ENCODE peak calls at places on chromosomes 2 and 18, in eight cellular contexts. One of them, this sample, is unnamed.

GRCh38 chr18:51030537-51031258 is 685 bp downstream of the SMAD4 start:
- DNase-seq in AG09309: no peak
- DNase-seq in heart right ventricle: peak
- DNase-seq in GDM1: peak
- DNase-seq in natural killer cell treated with Interleukin-12 subunit alpha and Interleukin-12 subunit beta and Interleukin-15 and Interleukin-18, amount 100 ng/mL, for 72 hours: peak
- DNase-seq in A549: peak
- DNase-seq in glomerular endothelial cell: no peak
- DNase-seq in posterior vena cava: peak
- DNase-seq in this sample: peak

GRCh38 chr2:120599656-120600055 is 136.0 kb upstream of the GLI2 start:
- DNase-seq in AG09309: no peak
- DNase-seq in heart right ventricle: no peak
- DNase-seq in GDM1: no peak
- DNase-seq in natural killer cell treated with Interleukin-12 subunit alpha and Interleukin-12 subunit beta and Interleukin-15 and Interleukin-18, amount 100 ng/mL, for 72 hours: no peak
- DNase-seq in A549: no peak
- DNase-seq in glomerular endothelial cell: no peak
- DNase-seq in posterior vena cava: peak
- DNase-seq in this sample: no peak

GRCh38 chr2:216188956-216189355 is 79.8 kb downstream of the XRCC5 start:
- DNase-seq in AG09309: peak
- DNase-seq in heart right ventricle: no peak
- DNase-seq in GDM1: no peak
- DNase-seq in natural killer cell treated with Interleukin-12 subunit alpha and Interleukin-12 subunit beta and Interleukin-15 and Interleukin-18, amount 100 ng/mL, for 72 hours: no peak
- DNase-seq in A549: no peak
- DNase-seq in glomerular endothelial cell: no peak
- DNase-seq in posterior vena cava: no peak
- DNase-seq in this sample: no peak

GRCh38 chr2:152658221-152658620 is 59.0 kb downstream of the PRPF40A start:
- DNase-seq in AG09309: no peak
- DNase-seq in heart right ventricle: no peak
- DNase-seq in GDM1: no peak
- DNase-seq in natural killer cell treated with Interleukin-12 subunit alpha and Interleukin-12 subunit beta and Interleukin-15 and Interleukin-18, amount 100 ng/mL, for 72 hours: no peak
- DNase-seq in A549: no peak
- DNase-seq in glomerular endothelial cell: no peak
- DNase-seq in posterior vena cava: no peak
- DNase-seq in this sample: no peak

GRCh38 chr2:11573418-11574175 is 39.8 kb downstream of the GREB1 start:
- DNase-seq in AG09309: peak
- DNase-seq in heart right ventricle: no peak
- DNase-seq in GDM1: no peak
- DNase-seq in natural killer cell treated with Interleukin-12 subunit alpha and Interleukin-12 subunit beta and Interleukin-15 and Interleukin-18, amount 100 ng/mL, for 72 hours: no peak
- DNase-seq in A549: no peak
- DNase-seq in glomerular endothelial cell: no peak
- DNase-seq in posterior vena cava: peak
- DNase-seq in this sample: no peak

GRCh38 chr2:41728757-41729338 is 319.0 kb upstream of the PKDCC start:
- DNase-seq in AG09309: no peak
- DNase-seq in heart right ventricle: no peak
- DNase-seq in GDM1: no peak
- DNase-seq in natural killer cell treated with Interleukin-12 subunit alpha and Interleukin-12 subunit beta and Interleukin-15 and Interleukin-18, amount 100 ng/mL, for 72 hours: no peak
- DNase-seq in A549: no peak
- DNase-seq in glomerular endothelial cell: no peak
- DNase-seq in posterior vena cava: no peak
- DNase-seq in this sample: no peak

GRCh38 chr18:59593291-59593717 is 103.9 kb downstream of the CCBE1 start:
- DNase-seq in AG09309: peak
- DNase-seq in heart right ventricle: no peak
- DNase-seq in GDM1: no peak
- DNase-seq in natural killer cell treated with Interleukin-12 subunit alpha and Interleukin-12 subunit beta and Interleukin-15 and Interleukin-18, amount 100 ng/mL, for 72 hours: no peak
- DNase-seq in A549: no peak
- DNase-seq in glomerular endothelial cell: no peak
- DNase-seq in posterior vena cava: no peak
- DNase-seq in this sample: no peak

GRCh38 chr2:38823386-38823785 is 45.4 kb downstream of the GEMIN6 start:
- DNase-seq in AG09309: no peak
- DNase-seq in heart right ventricle: no peak
- DNase-seq in GDM1: no peak
- DNase-seq in natural killer cell treated with Interleukin-12 subunit alpha and Interleukin-12 subunit beta and Interleukin-15 and Interleukin-18, amount 100 ng/mL, for 72 hours: no peak
- DNase-seq in A549: no peak
- DNase-seq in glomerular endothelial cell: no peak
- DNase-seq in posterior vena cava: no peak
- DNase-seq in this sample: no peak

GRCh38 chr18:5604778-5605177 is 61.0 kb upstream of the EPB41L3 start:
- DNase-seq in AG09309: no peak
- DNase-seq in heart right ventricle: no peak
- DNase-seq in GDM1: no peak
- DNase-seq in natural killer cell treated with Interleukin-12 subunit alpha and Interleukin-12 subunit beta and Interleukin-15 and Interleukin-18, amount 100 ng/mL, for 72 hours: no peak
- DNase-seq in A549: no peak
- DNase-seq in glomerular endothelial cell: no peak
- DNase-seq in posterior vena cava: no peak
- DNase-seq in this sample: no peak

GRCh38 chr2:239543696-239544095 is 142.9 kb upstream of the HDAC4 start:
- DNase-seq in AG09309: no peak
- DNase-seq in heart right ventricle: no peak
- DNase-seq in GDM1: no peak
- DNase-seq in natural killer cell treated with Interleukin-12 subunit alpha and Interleukin-12 subunit beta and Interleukin-15 and Interleukin-18, amount 100 ng/mL, for 72 hours: peak
- DNase-seq in A549: no peak
- DNase-seq in glomerular endothelial cell: no peak
- DNase-seq in posterior vena cava: peak
- DNase-seq in this sample: no peak

GRCh38 chr2:239343946-239344856 is 56.6 kb downstream of the HDAC4 start:
- DNase-seq in AG09309: no peak
- DNase-seq in heart right ventricle: no peak
- DNase-seq in GDM1: no peak
- DNase-seq in natural killer cell treated with Interleukin-12 subunit alpha and Interleukin-12 subunit beta and Interleukin-15 and Interleukin-18, amount 100 ng/mL, for 72 hours: no peak
- DNase-seq in A549: no peak
- DNase-seq in glomerular endothelial cell: no peak
- DNase-seq in posterior vena cava: no peak
- DNase-seq in this sample: no peak

GRCh38 chr2:46780801-46781445 is 134.7 kb downstream of the MCFD2 start:
- DNase-seq in AG09309: peak
- DNase-seq in heart right ventricle: peak
- DNase-seq in GDM1: no peak
- DNase-seq in natural killer cell treated with Interleukin-12 subunit alpha and Interleukin-12 subunit beta and Interleukin-15 and Interleukin-18, amount 100 ng/mL, for 72 hours: no peak
- DNase-seq in A549: no peak
- DNase-seq in glomerular endothelial cell: no peak
- DNase-seq in posterior vena cava: no peak
- DNase-seq in this sample: no peak

GRCh38 chr2:223760838-223761502 is 76.4 kb downstream of the AP1S3 start:
- DNase-seq in AG09309: peak
- DNase-seq in heart right ventricle: no peak
- DNase-seq in GDM1: peak
- DNase-seq in natural killer cell treated with Interleukin-12 subunit alpha and Interleukin-12 subunit beta and Interleukin-15 and Interleukin-18, amount 100 ng/mL, for 72 hours: peak
- DNase-seq in A549: peak
- DNase-seq in glomerular endothelial cell: peak
- DNase-seq in posterior vena cava: no peak
- DNase-seq in this sample: peak

GRCh38 chr2:220736778-220737177 is 835.3 kb downstream of the EPHA4 start:
- DNase-seq in AG09309: no peak
- DNase-seq in heart right ventricle: no peak
- DNase-seq in GDM1: no peak
- DNase-seq in natural killer cell treated with Interleukin-12 subunit alpha and Interleukin-12 subunit beta and Interleukin-15 and Interleukin-18, amount 100 ng/mL, for 72 hours: no peak
- DNase-seq in A549: no peak
- DNase-seq in glomerular endothelial cell: no peak
- DNase-seq in posterior vena cava: no peak
- DNase-seq in this sample: no peak

GRCh38 chr2:239246723-239247122 is 154.1 kb downstream of the HDAC4 start:
- DNase-seq in AG09309: no peak
- DNase-seq in heart right ventricle: no peak
- DNase-seq in GDM1: no peak
- DNase-seq in natural killer cell treated with Interleukin-12 subunit alpha and Interleukin-12 subunit beta and Interleukin-15 and Interleukin-18, amount 100 ng/mL, for 72 hours: no peak
- DNase-seq in A549: no peak
- DNase-seq in glomerular endothelial cell: no peak
- DNase-seq in posterior vena cava: no peak
- DNase-seq in this sample: no peak

GRCh38 chr2:64750001-64750816 is 96.5 kb upstream of the SERTAD2 start:
- DNase-seq in AG09309: no peak
- DNase-seq in heart right ventricle: peak
- DNase-seq in GDM1: no peak
- DNase-seq in natural killer cell treated with Interleukin-12 subunit alpha and Interleukin-12 subunit beta and Interleukin-15 and Interleukin-18, amount 100 ng/mL, for 72 hours: no peak
- DNase-seq in A549: peak
- DNase-seq in glomerular endothelial cell: no peak
- DNase-seq in posterior vena cava: peak
- DNase-seq in this sample: peak

GRCh38 chr2:227407601-227408089 is 19.9 kb upstream of the SCYGR1 start:
- DNase-seq in AG09309: no peak
- DNase-seq in heart right ventricle: peak
- DNase-seq in GDM1: no peak
- DNase-seq in natural killer cell treated with Interleukin-12 subunit alpha and Interleukin-12 subunit beta and Interleukin-15 and Interleukin-18, amount 100 ng/mL, for 72 hours: no peak
- DNase-seq in A549: peak
- DNase-seq in glomerular endothelial cell: no peak
- DNase-seq in posterior vena cava: peak
- DNase-seq in this sample: no peak

GRCh38 chr2:15749460-15750432 is 158.1 kb downstream of the DDX1 start:
- DNase-seq in AG09309: no peak
- DNase-seq in heart right ventricle: no peak
- DNase-seq in GDM1: no peak
- DNase-seq in natural killer cell treated with Interleukin-12 subunit alpha and Interleukin-12 subunit beta and Interleukin-15 and Interleukin-18, amount 100 ng/mL, for 72 hours: no peak
- DNase-seq in A549: no peak
- DNase-seq in glomerular endothelial cell: no peak
- DNase-seq in posterior vena cava: no peak
- DNase-seq in this sample: no peak

GRCh38 chr18:50819027-50819726 is 639 bp downstream of the MRO start:
- DNase-seq in AG09309: no peak
- DNase-seq in heart right ventricle: peak
- DNase-seq in GDM1: no peak
- DNase-seq in natural killer cell treated with Interleukin-12 subunit alpha and Interleukin-12 subunit beta and Interleukin-15 and Interleukin-18, amount 100 ng/mL, for 72 hours: no peak
- DNase-seq in A549: peak
- DNase-seq in glomerular endothelial cell: no peak
- DNase-seq in posterior vena cava: no peak
- DNase-seq in this sample: no peak

GRCh38 chr2:128445533-128445900 is 126.8 kb upstream of the HS6ST1 start:
- DNase-seq in AG09309: no peak
- DNase-seq in heart right ventricle: no peak
- DNase-seq in GDM1: no peak
- DNase-seq in natural killer cell treated with Interleukin-12 subunit alpha and Interleukin-12 subunit beta and Interleukin-15 and Interleukin-18, amount 100 ng/mL, for 72 hours: peak
- DNase-seq in A549: no peak
- DNase-seq in glomerular endothelial cell: no peak
- DNase-seq in posterior vena cava: no peak
- DNase-seq in this sample: no peak

GRCh38 chr18:40841473-40841872 is 1113.6 kb upstream of the PIK3C3 start:
- DNase-seq in AG09309: no peak
- DNase-seq in heart right ventricle: no peak
- DNase-seq in GDM1: no peak
- DNase-seq in natural killer cell treated with Interleukin-12 subunit alpha and Interleukin-12 subunit beta and Interleukin-15 and Interleukin-18, amount 100 ng/mL, for 72 hours: no peak
- DNase-seq in A549: no peak
- DNase-seq in glomerular endothelial cell: no peak
- DNase-seq in posterior vena cava: no peak
- DNase-seq in this sample: no peak

GRCh38 chr2:14427982-14428567 is 204.4 kb upstream of the LRATD1 start:
- DNase-seq in AG09309: peak
- DNase-seq in heart right ventricle: peak
- DNase-seq in GDM1: no peak
- DNase-seq in natural killer cell treated with Interleukin-12 subunit alpha and Interleukin-12 subunit beta and Interleukin-15 and Interleukin-18, amount 100 ng/mL, for 72 hours: no peak
- DNase-seq in A549: no peak
- DNase-seq in glomerular endothelial cell: no peak
- DNase-seq in posterior vena cava: no peak
- DNase-seq in this sample: no peak

GRCh38 chr2:128319773-128320608 is 1.3 kb upstream of the HS6ST1 start:
- DNase-seq in AG09309: no peak
- DNase-seq in heart right ventricle: no peak
- DNase-seq in GDM1: no peak
- DNase-seq in natural killer cell treated with Interleukin-12 subunit alpha and Interleukin-12 subunit beta and Interleukin-15 and Interleukin-18, amount 100 ng/mL, for 72 hours: no peak
- DNase-seq in A549: no peak
- DNase-seq in glomerular endothelial cell: no peak
- DNase-seq in posterior vena cava: peak
- DNase-seq in this sample: no peak

GRCh38 chr2:27133195-27133875 is 1.1 kb downstream of the PREB start:
- DNase-seq in AG09309: no peak
- DNase-seq in heart right ventricle: no peak
- DNase-seq in GDM1: no peak
- DNase-seq in natural killer cell treated with Interleukin-12 subunit alpha and Interleukin-12 subunit beta and Interleukin-15 and Interleukin-18, amount 100 ng/mL, for 72 hours: peak
- DNase-seq in A549: no peak
- DNase-seq in glomerular endothelial cell: no peak
- DNase-seq in posterior vena cava: peak
- DNase-seq in this sample: no peak

GRCh38 chr18:61891874-61892273 is 933 bp downstream of the RNF152 start:
- DNase-seq in AG09309: no peak
- DNase-seq in heart right ventricle: no peak
- DNase-seq in GDM1: no peak
- DNase-seq in natural killer cell treated with Interleukin-12 subunit alpha and Interleukin-12 subunit beta and Interleukin-15 and Interleukin-18, amount 100 ng/mL, for 72 hours: no peak
- DNase-seq in A549: no peak
- DNase-seq in glomerular endothelial cell: no peak
- DNase-seq in posterior vena cava: no peak
- DNase-seq in this sample: no peak

GRCh38 chr18:68817584-68817983 is 19.7 kb downstream of the CCDC102B start:
- DNase-seq in AG09309: no peak
- DNase-seq in heart right ventricle: no peak
- DNase-seq in GDM1: no peak
- DNase-seq in natural killer cell treated with Interleukin-12 subunit alpha and Interleukin-12 subunit beta and Interleukin-15 and Interleukin-18, amount 100 ng/mL, for 72 hours: no peak
- DNase-seq in A549: no peak
- DNase-seq in glomerular endothelial cell: no peak
- DNase-seq in posterior vena cava: no peak
- DNase-seq in this sample: no peak